ENCODE peak calls at places on chromosomes 11 and 22, in six cellular contexts. H, V, B, J, U and Q are unnamed samples.

GRCh38 chr11:133787379-133788103 is 57.8 kb downstream of the SPATA19 start:
- DNase-seq in B (peak), H (no peak), J (no peak), V (no peak), U (no peak), Q (peak)

GRCh38 chr11:78975081-78975480 is 400.4 kb upstream of the NARS2 start:
- DNase-seq in H (no peak), U (no peak), V (no peak), J (no peak), B (no peak), Q (no peak)

GRCh38 chr11:134228625-134229024 is 4.2 kb downstream of the VPS26B start:
- DNase-seq in J (peak), H (no peak), B (no peak), V (no peak), U (no peak), Q (no peak)

GRCh38 chr11:120578591-120579154 is 67.1 kb downstream of the GRIK4 start:
- DNase-seq in U (no peak), J (no peak), H (no peak), B (no peak), V (no peak), Q (no peak)

GRCh38 chr11:103779054-103779453 is 257.4 kb upstream of the DDI1 start:
- DNase-seq in U (peak), B (no peak), J (no peak), V (no peak), H (no peak), Q (peak)

GRCh38 chr11:69841170-69841858 is 22.1 kb upstream of the FGF3 start:
- DNase-seq in H (no peak), V (no peak), B (no peak), U (no peak), J (no peak), Q (no peak)

GRCh38 chr11:92709329-92709728 is 260.1 kb upstream of the MTNR1B start:
- DNase-seq in U (no peak), B (no peak), J (no peak), V (no peak), H (no peak), Q (no peak)

GRCh38 chr22:43829448-43829821 is 17.3 kb upstream of the EFCAB6 start:
- DNase-seq in U (no peak), B (peak), V (no peak), H (no peak), J (no peak), Q (no peak)

GRCh38 chr11:72072348-72072747 is 8.0 kb downstream of the NUMA1 start:
- DNase-seq in V (no peak), B (no peak), H (peak), J (no peak), U (peak), Q (peak)

GRCh38 chr22:24801906-24802504 is 4.0 kb upstream of the SGSM1 start:
- DNase-seq in B (no peak), U (no peak), J (no peak), H (no peak), V (no peak), Q (no peak)

GRCh38 chr11:19025799-19026406 is 34.6 kb downstream of the MRGPRX2 start:
- DNase-seq in B (no peak), V (no peak), J (no peak), H (no peak), U (peak), Q (peak)

GRCh38 chr11:35541621-35542375 is 16.4 kb upstream of the PAMR1 start:
- DNase-seq in J (no peak), B (no peak), H (peak), U (no peak), V (no peak), Q (peak)

GRCh38 chr11:108496643-108497256 is 1.4 kb downstream of the POGLUT3 start:
- DNase-seq in H (peak), U (peak), B (no peak), V (no peak), J (no peak), Q (peak)

GRCh38 chr11:94194712-94195111 is 66.1 kb downstream of the PANX1 start:
- DNase-seq in V (no peak), H (no peak), U (no peak), B (no peak), J (no peak), Q (no peak)

GRCh38 chr22:35749808-35750207 is 32.1 kb downstream of the APOL5 start:
- DNase-seq in J (no peak), H (no peak), U (no peak), B (no peak), V (no peak), Q (no peak)

GRCh38 chr11:66967670-66968425 is 7.3 kb upstream of the C11orf86 start:
- DNase-seq in V (no peak), J (no peak), B (no peak), U (peak), H (peak), Q (peak)

GRCh38 chr11:123904932-123905331 is 3.0 kb downstream of the OR8D4 start:
- DNase-seq in J (no peak), U (no peak), V (no peak), H (no peak), B (no peak), Q (no peak)

GRCh38 chr11:69909561-69910518 is 90.6 kb upstream of the FGF3 start:
- DNase-seq in H (no peak), J (peak), V (no peak), B (peak), U (peak), Q (no peak)

GRCh38 chr11:19519912-19520641 is 192.6 kb upstream of the NAV2 start:
- DNase-seq in J (no peak), B (no peak), V (no peak), U (no peak), H (peak), Q (no peak)

GRCh38 chr11:122229078-122229477 is 113.1 kb upstream of the BLID start:
- DNase-seq in J (no peak), B (no peak), V (no peak), H (peak), U (no peak), Q (peak)

DNA sequence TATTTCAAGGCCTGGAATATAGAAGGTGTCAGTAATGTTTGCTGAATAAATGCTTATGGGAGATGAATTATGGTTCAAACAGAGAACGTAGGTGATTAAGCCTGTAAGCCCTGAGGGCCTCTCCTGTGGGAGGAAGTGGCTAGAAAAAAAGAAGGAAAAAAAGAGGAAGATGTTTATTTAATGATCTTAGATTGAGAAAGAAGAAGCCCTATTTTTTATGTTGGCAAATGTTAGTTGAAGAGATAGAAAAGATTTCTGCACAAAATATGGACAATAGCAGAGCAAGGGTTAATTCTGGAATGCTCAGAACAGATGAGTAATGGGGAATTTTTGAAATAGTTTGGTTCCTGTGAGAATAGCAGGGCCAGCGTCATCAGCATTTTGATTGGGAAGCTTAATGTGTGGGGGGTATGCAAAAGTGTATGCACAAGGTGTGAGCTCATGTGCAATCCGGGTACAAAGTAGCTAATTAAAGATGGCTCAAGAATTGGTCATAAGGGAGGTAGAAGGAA is 95.7 kb downstream of the TEAD1 start:
- DNase-seq in B (no peak), V (no peak), J (no peak), H (peak), U (peak), Q (peak)
- H3K4me3 ChIP-seq in B (no peak), V (no peak), J (no peak), H (no peak), U (peak), Q (no peak)

DNA sequence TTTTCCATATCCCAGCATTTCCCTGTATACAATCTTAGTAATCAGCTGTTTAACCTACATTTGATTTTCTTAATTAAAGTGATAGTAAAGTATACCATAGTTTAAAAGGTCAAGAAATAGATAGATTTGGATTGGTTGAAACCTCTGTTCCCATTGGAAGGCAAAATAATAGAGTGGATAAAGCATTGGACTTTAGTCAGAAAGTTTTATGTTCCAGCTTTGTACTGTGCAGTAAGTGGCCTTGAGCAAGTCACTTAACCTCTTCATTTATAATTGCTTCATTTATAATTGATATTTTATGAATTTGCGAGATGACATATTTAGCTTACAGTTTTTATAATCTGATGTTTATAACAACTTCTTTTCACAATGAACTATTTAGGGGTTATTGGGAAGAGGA is 3.6 kb downstream of the ZFP91 start:
- DNase-seq in H (no peak), B (no peak), J (no peak), U (no peak), V (no peak), Q (no peak)
- H3K4me3 ChIP-seq in H (no peak), B (no peak), J (no peak), U (peak), V (no peak), Q (no peak)

DNA sequence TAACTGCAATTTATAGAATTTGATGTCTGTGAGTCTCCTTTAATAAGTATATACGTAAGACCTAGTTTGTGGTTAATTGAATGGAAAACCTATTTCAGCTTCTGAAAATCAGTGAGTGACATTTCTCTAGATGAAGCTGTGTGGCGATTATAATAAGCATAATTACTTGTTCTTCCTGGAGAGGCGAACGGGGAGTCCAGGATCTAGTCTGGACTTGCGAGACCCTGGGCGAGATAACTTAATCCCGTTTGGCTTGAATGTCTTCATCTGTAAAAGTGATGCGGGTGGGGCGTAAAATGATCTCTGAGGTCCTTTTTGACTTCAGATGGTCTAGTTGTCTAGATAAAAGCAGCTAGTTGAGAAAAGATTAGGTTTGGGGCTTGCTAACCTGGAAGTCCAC is 1.1 kb downstream of the PRRG4 start:
- DNase-seq in H (no peak), B (no peak), J (no peak), U (no peak), V (no peak), Q (no peak)
- H3K4me3 ChIP-seq in H (no peak), B (peak), J (no peak), U (peak), V (no peak), Q (no peak)

DNA sequence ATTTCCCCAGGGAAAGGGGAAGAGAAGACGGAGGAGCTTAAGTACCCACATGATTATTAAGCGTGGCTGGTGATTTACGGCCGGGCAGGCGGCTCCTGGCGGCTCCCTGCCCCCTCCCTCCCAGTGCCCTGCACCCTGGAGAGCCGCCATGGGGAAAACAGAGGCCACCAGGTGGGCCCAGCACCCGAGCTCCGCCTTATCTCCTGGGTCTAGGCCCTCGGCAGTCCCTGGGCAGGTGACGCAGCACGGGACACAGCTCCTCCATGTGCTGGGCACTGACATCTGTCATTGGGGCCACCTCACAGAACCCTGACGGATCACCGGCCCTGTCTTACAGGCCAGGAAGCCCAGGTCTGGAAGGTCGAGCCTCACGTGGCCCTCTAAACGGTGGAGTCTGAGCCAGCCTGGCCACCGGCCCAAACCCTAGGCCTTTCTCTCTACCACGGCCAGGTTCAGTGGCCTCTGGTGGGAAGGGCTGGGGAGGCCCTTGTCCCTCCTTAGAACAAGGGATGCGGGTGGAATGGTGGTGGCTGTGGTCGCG is 60.2 kb upstream of the PPARA start:
- DNase-seq in V (no peak), H (no peak), U (no peak), J (no peak), B (peak), Q (peak)
- H3K4me3 ChIP-seq in V (no peak), H (peak), U (no peak), J (no peak), B (peak), Q (peak)

GRCh38 chr11:17719028-17719939 is at the start of gene MYOD1:
- DNase-seq in J (peak), B (no peak), H (no peak), U (no peak), V (no peak), Q (no peak)

GRCh38 chr11:17722000-17722643 is 2.8 kb downstream of the MYOD1 start:
- DNase-seq in H (peak), B (no peak), J (no peak), U (peak), V (no peak), Q (peak)

GRCh38 chr11:17721242-17721999 is 2.0 kb downstream of the MYOD1 start:
- DNase-seq in U (no peak), J (peak), H (no peak), V (no peak), B (no peak), Q (no peak)

GRCh38 chr11:17719940-17720795 is 797 bp downstream of the MYOD1 start:
- DNase-seq in B (no peak), U (no peak), J (peak), H (no peak), V (no peak), Q (peak)

DNA sequence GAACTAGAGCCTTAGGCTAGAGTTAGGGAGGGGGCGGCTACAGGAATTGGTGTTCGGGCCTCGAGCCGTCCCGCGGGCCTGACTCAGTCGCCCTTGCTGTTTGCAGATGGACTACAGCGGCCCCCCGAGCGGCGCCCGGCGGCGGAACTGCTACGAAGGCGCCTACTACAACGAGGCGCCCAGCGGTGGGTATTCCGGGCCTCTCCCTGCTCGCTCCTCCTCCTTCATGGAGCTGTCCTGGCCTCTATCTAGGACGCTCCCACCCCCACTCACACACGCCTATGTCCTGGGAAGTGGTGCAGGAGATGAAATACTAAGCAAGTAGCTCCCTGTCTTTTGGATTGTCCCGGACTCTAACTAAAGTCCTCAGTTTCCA is 1.4 kb downstream of the MYOD1 start:
- DNase-seq in V (no peak), H (no peak), B (no peak), U (no peak), J (peak), Q (no peak)
- H3K4me3 ChIP-seq in V (no peak), H (no peak), B (no peak), U (no peak), J (no peak), Q (no peak)

DNA sequence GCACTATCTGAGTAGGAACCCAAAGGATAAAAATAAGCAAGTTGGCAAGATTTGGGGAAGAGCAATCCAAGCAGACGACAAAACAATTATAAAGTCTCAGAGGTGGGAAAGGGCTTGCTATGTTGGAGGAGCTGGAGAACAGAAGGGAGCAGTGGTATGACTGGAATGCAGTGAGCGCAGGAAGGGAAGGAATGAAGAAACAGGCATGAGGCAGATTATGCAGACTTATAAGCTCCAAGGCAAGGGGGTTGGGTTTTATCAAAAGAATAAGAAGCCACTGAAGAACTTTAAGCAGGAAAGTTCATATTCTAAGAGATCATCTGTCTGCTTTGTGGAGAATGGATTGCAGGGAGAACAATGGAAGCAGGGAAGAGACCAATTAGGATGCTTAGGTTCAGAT is 31.7 kb downstream of the PGM2L1 start:
- DNase-seq in H (peak), U (no peak), B (no peak), J (no peak), V (no peak), Q (peak)
- H3K4me3 ChIP-seq in H (no peak), U (no peak), B (no peak), J (no peak), V (no peak), Q (no peak)

DNA sequence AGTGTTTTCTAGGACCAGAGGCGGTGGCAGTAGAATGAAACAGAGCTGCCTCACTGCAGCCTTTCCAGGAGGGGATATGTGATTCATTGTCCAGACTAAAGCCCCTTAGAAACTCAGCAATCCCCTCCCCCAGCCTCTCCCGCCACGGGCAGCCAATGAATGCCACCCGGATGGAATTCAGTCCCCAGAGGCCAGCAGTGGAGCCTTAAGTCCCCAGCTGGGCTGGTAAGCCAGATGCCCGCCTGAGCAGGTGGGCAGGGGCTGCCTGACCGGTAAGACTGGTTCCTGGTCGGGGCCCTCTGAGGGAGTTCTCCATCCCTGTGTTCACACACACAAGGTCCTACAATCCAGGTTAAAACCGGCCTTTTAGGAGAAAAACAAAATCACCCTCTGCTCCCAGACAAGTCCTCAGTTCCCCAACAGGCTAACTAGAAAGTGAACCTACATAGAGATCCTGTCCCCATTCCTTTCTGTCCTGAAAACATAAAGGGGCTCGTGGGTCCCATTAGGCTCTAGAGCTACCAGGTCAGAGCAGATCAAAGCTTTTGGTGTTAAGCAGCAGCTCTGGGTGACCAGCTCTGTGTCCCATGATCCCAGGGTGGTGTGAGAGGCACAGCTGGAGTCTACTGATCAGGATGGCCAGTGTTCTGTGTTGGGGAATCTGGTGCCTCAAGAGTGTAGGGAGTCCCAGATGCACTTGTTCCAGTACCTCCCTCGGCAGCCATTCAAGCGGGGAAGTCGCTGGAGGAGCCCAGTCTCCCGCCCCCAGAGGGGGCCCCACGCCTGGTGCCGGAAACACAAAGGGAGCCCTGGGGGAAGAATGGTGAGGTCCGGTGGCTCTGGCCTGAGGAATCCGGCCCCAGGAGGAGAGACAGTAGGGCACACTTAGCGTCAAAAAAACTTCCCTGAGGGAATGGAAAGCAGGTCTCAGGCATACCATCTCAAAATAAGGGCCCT is 2.6 kb downstream of the PATZ1 start:
- DNase-seq in H (peak), J (no peak), U (peak), B (peak), V (peak), Q (peak)
- H3K4me3 ChIP-seq in H (no peak), J (peak), U (peak), B (peak), V (no peak), Q (peak)